ENCODE peak calls at places on chromosomes 7 and 10, in four cellular contexts. W, I, H and F are unnamed samples.

GRCh38 chr10:108204528-108205313 is 1040.2 kb upstream of the SORCS1 start:
- DNase-seq in I (no peak), W (no peak), H (peak), F (peak)

GRCh38 chr7:94394058-94394398 is 667 bp upstream of the COL1A2 start:
- DNase-seq in H (peak), I (no peak), W (no peak), F (no peak)

GRCh38 chr7:27243340-27244163 is 950 bp downstream of the EVX1 start:
- DNase-seq in I (no peak), H (no peak), W (no peak), F (no peak)

GRCh38 chr10:3499120-3499519 is 285.9 kb downstream of the KLF6 start:
- DNase-seq in W (no peak), I (no peak), H (no peak), F (no peak)

GRCh38 chr7:91181949-91182348 is 82.3 kb upstream of the FZD1 start:
- DNase-seq in I (no peak), H (no peak), W (no peak), F (no peak)

GRCh38 chr7:90298145-90299038 is 22.7 kb downstream of the FAM237B start:
- DNase-seq in W (peak), I (peak), H (peak), F (no peak)

GRCh38 chr7:74466196-74466813 is 12.6 kb downstream of the GTF2IRD1 start:
- DNase-seq in I (no peak), H (no peak), W (no peak), F (no peak)

GRCh38 chr7:157686285-157686894 is 349.6 kb downstream of the DNAJB6 start:
- DNase-seq in I (no peak), H (no peak), W (no peak), F (no peak)

GRCh38 chr10:88270871-88271713 is 312.0 kb downstream of the RNLS start:
- DNase-seq in H (no peak), I (no peak), W (no peak), F (no peak)

GRCh38 chr10:102835007-102835482 is 2.2 kb downstream of the CYP17A1 start:
- DNase-seq in I (peak), H (peak), W (peak), F (peak)

GRCh38 chr7:148773344-148773743 is 74.6 kb downstream of the CUL1 start:
- DNase-seq in W (no peak), I (no peak), H (no peak), F (no peak)

GRCh38 chr7:3206771-3207191 is 94.3 kb upstream of the SDK1 start:
- DNase-seq in H (no peak), I (no peak), W (no peak), F (no peak)

GRCh38 chr7:121331048-121331447 is 2.2 kb downstream of the WNT16 start:
- DNase-seq in W (no peak), I (no peak), H (no peak), F (no peak)

GRCh38 chr10:79176949-79177602 is 108.3 kb downstream of the ZMIZ1 start:
- DNase-seq in I (peak), H (no peak), W (no peak), F (no peak)

GRCh38 chr7:18866359-18867036 is 250.9 kb downstream of the TWIST1 start:
- DNase-seq in W (peak), I (no peak), H (no peak), F (no peak)

DNA sequence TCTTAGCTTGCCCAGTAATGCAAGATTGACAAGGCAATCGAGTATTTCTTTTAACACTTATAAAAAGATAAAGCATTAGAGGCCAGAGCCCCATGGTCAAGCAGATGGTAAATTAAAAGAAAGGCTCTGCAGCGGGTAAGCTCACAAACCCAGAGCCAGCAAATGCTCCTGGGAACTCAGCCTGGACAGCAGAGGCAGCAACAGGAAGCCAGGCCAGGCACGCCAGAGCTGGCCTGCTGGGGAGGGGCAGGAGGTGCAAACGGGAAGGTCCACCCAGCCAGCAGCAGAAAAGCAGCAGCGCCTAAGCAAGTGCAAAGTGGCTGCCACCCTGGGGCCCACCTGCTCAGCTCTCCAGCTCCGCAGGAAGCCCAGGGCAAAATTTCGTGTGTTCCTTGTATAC is 82.8 kb upstream of the GPR22 start:
- DNase-seq in H (no peak), W (no peak), I (no peak), F (peak)
- TF ChIP-seq NR3C1 in H (no peak), W (no peak), I (no peak), F (no peak)

GRCh38 chr10:132534348-132535064 is 3.1 kb upstream of the INPP5A start:
- DNase-seq in H (no peak), W (no peak), I (no peak), F (no peak)
- TF ChIP-seq NR3C1 in H (no peak), W (no peak), I (no peak), F (no peak)

DNA sequence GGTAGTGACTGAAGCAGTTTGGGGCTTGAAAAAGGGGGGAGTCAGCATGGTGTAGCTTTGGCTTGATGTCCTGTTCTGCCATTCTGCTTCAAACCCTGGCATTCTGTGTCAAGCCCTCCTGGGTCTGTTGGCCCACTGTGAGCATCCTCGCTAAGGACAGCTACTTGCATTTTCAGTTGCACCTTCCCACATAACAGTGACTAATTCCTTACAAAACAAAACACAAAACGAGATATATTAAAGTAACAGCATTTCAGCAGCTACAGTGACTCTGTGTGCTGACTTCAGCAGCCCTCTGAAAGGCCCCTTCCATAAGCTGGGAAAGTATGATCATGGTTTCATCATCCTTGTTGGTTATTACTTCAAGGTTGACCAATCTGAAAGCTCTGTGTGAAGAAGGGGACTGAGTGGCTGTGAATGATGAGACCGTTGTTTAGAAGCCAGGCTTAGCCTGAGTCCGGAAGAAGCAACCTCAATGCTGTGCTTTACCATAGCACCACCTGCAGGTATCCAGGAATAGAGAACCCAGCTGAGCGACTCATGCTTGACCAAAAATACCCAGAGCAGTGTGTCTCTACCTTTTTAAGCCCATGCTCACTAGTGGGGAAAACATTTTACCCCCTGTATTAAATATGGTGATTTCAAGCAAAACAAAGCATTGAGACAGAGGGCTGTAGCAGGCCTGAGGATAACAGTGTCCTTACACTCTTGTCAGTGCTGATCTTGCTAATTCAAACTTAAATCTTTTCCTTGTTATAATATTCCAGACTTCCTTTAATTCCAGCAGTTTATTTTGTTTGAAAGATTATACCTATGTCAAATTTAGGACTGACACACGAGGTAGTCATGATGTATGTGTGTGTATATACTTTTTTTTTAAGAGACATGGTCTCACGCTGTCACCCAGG is 42.6 kb upstream of the CC2D2B start:
- DNase-seq in H (peak), W (peak), I (peak), F (peak)
- TF ChIP-seq NR3C1 in H (no peak), W (no peak), I (no peak), F (no peak)

GRCh38 chr10:58856508-58857240 is 319.8 kb upstream of the PHYHIPL start:
- DNase-seq in W (peak), I (peak), H (no peak), F (peak)

GRCh38 chr10:58851606-58852005 is 324.8 kb upstream of the PHYHIPL start:
- DNase-seq in I (no peak), H (no peak), W (no peak), F (no peak)

GRCh38 chr10:58854811-58855210 is 321.6 kb upstream of the PHYHIPL start:
- DNase-seq in I (no peak), W (no peak), H (no peak), F (no peak)

GRCh38 chr10:58857251-58857650 is 319.2 kb upstream of the PHYHIPL start:
- DNase-seq in H (no peak), W (no peak), I (no peak), F (no peak)

GRCh38 chr10:58853668-58854067 is 322.8 kb upstream of the PHYHIPL start:
- DNase-seq in W (no peak), H (no peak), I (no peak), F (no peak)
- TF ChIP-seq NR3C1 in W (no peak), H (no peak), I (no peak), F (no peak)

GRCh38 chr7:151781161-151781845 is 95.6 kb downstream of the PRKAG2 start:
- DNase-seq in H (no peak), I (no peak), W (no peak), F (no peak)

GRCh38 chr7:151783958-151784575 is 92.8 kb downstream of the PRKAG2 start:
- DNase-seq in H (no peak), I (no peak), W (no peak), F (no peak)

GRCh38 chr7:151784843-151785680 is 91.9 kb downstream of the PRKAG2 start:
- DNase-seq in I (no peak), H (no peak), W (no peak), F (no peak)

GRCh38 chr7:151780626-151781025 is 96.3 kb downstream of the PRKAG2 start:
- DNase-seq in I (no peak), H (no peak), W (no peak), F (no peak)

GRCh38 chr7:151782598-151783448 is 94.1 kb downstream of the PRKAG2 start:
- DNase-seq in I (peak), H (peak), W (peak), F (peak)
- TF ChIP-seq NR3C1 in I (no peak), H (peak), W (no peak), F (no peak)